ENCODE peak calls at places on chromosomes 12 and 14, in four cellular contexts. W, S, N and X are unnamed samples.

GRCh38 chr12:115872919-115873357 is 404.6 kb downstream of the MED13L start:
- DNase-seq in N (no peak), W (no peak), S (no peak), X (peak; percentile 76)

GRCh38 chr12:102095677-102096263 is 24.1 kb downstream of the NUP37 start:
- DNase-seq in W (peak; percentile 22), S (no peak), N (no peak), X (no peak)

GRCh38 chr14:68780358-68781160 is 12.3 kb downstream of the ZFP36L1 start:
- DNase-seq in W (peak; percentile 62), S (peak; percentile 83), N (no peak), X (no peak)

GRCh38 chr14:65054471-65055085 is 47.7 kb downstream of the MAX start:
- DNase-seq in N (peak; percentile 57), S (no peak), W (no peak), X (peak; percentile 59)

GRCh38 chr14:93830753-93831461 is 42.6 kb upstream of the PRIMA1 start:
- DNase-seq in W (no peak), N (no peak), S (no peak), X (no peak)

GRCh38 chr12:128043317-128043716 is 223.7 kb upstream of the TMEM132C start:
- DNase-seq in W (no peak), N (no peak), S (no peak), X (no peak)

GRCh38 chr12:129885287-129885686 is 18.5 kb downstream of the TMEM132D start:
- DNase-seq in W (no peak), S (no peak), N (no peak), X (no peak)

GRCh38 chr12:24072302-24072701 is 122.8 kb upstream of the SOX5 start:
- DNase-seq in N (no peak), W (no peak), S (no peak), X (no peak)

GRCh38 chr14:73443758-73444157 is 14.6 kb downstream of the NUMB start:
- DNase-seq in S (no peak), W (no peak), N (no peak), X (no peak)

GRCh38 chr12:45343269-45344051 is 127.6 kb downstream of the ANO6 start:
- DNase-seq in S (peak; percentile 59), N (no peak), W (peak; percentile 32), X (no peak)

GRCh38 chr12:3560295-3560620 is 69.3 kb downstream of the PRMT8 start:
- DNase-seq in N (peak; percentile 22), S (no peak), W (no peak), X (no peak)

GRCh38 chr12:79945455-79945854 is 10.6 kb upstream of the PPP1R12A start:
- DNase-seq in N (no peak), S (no peak), W (no peak), X (no peak)

GRCh38 chr14:81447018-81447770 is 47.1 kb upstream of the STON2 start:
- DNase-seq in W (no peak), S (no peak), N (no peak), X (no peak)

GRCh38 chr14:35159742-35160409 is 37.5 kb downstream of the PRORP start:
- DNase-seq in N (no peak), W (peak; percentile 88), S (no peak), X (no peak)

GRCh38 chr12:51475543-51475942 is 50.9 kb downstream of the SLC4A8 start:
- DNase-seq in W (no peak), N (no peak), S (no peak), X (no peak)

GRCh38 chr14:100526057-100526456 is 61.2 kb downstream of the BEGAIN start:
- DNase-seq in N (no peak), S (no peak), W (no peak), X (no peak)